ENCODE peak calls at places on chromosomes 6 and 20, in five cellular contexts. G is mesendoderm, T is IMR-90, U is mesenchymal stem cell, B is H1. X is an unnamed sample.

GRCh38 chr6:8335896-8336295 is 99.4 kb downstream of the SLC35B3 start:
- DNase-seq in G (no peak), T (no peak), U (no peak), B (no peak), X (no peak)

GRCh38 chr6:4665489-4666417 is 110.5 kb upstream of the CDYL start:
- DNase-seq in G (no peak), T (peak), U (no peak), B (no peak), X (no peak)

GRCh38 chr20:49712118-49712517 is 1.6 kb downstream of the B4GALT5 start:
- DNase-seq in G (no peak), T (no peak), U (no peak), B (no peak), X (no peak)

GRCh38 chr6:116210750-116211425 is 43.0 kb downstream of the TSPYL4 start:
- DNase-seq in G (peak), T (peak), U (no peak), B (no peak), X (no peak)

GRCh38 chr6:99330159-99330558 is 19.3 kb downstream of the FAXC start:
- DNase-seq in G (peak), T (peak), U (peak), B (no peak), X (peak)

GRCh38 chr6:121584591-121585369 is 149.3 kb downstream of the GJA1 start:
- DNase-seq in G (peak), T (peak), U (peak), B (no peak), X (no peak)

GRCh38 chr6:32838114-32838958 is at the start of gene TAP2:
- DNase-seq in G (peak), T (peak), U (peak), B (no peak), X (peak)

GRCh38 chr20:4912380-4913142 is 88.7 kb downstream of the SLC23A2 start:
- DNase-seq in G (peak), T (no peak), U (no peak), B (no peak), X (no peak)

GRCh38 chr20:11766961-11767360 is 150.7 kb upstream of the BTBD3 start:
- DNase-seq in G (peak), T (peak), U (no peak), B (peak), X (no peak)

GRCh38 chr6:115896538-115897129 is 164.1 kb downstream of the FRK start:
- DNase-seq in G (peak), T (peak), U (peak), B (no peak), X (peak)

GRCh38 chr6:37239950-37240713 is 17.4 kb upstream of the TBC1D22B start:
- DNase-seq in G (no peak), T (peak), U (peak), B (no peak), X (no peak)

GRCh38 chr20:50337521-50338466 is 147.2 kb downstream of the CEBPB start:
- DNase-seq in G (no peak), T (no peak), U (no peak), B (no peak), X (no peak)

GRCh38 chr20:44464514-44464913 is 11.2 kb upstream of the TTPAL start:
- DNase-seq in G (no peak), T (no peak), U (no peak), B (no peak), X (no peak)

GRCh38 chr20:57405236-57406016 is 14.2 kb downstream of the RBM38 start:
- DNase-seq in G (no peak), T (no peak), U (no peak), B (no peak), X (no peak)

GRCh38 chr20:49713779-49714712 is at the start of gene B4GALT5:
- DNase-seq in G (peak), T (peak), U (peak), B (peak), X (peak)

GRCh38 chr20:17857639-17858449 is 110.8 kb downstream of the SNX5 start:
- DNase-seq in G (no peak), T (no peak), U (no peak), B (no peak), X (no peak)

GRCh38 chr6:26175428-26176181 is 88.4 kb downstream of the HFE start:
- DNase-seq in G (peak), T (peak), U (peak), B (no peak), X (peak)

GRCh38 chr20:36273414-36274247 is 32.5 kb upstream of the DLGAP4 start:
- DNase-seq in G (peak), T (peak), U (peak), B (no peak), X (no peak)

GRCh38 chr6:160388922-160389321 is 40.7 kb downstream of the SLC22A3 start:
- DNase-seq in G (no peak), T (no peak), U (no peak), B (no peak), X (no peak)

GRCh38 chr6:170291271-170292110 is 613 bp upstream of the DLL1 start:
- DNase-seq in G (peak), T (no peak), U (no peak), B (peak), X (peak)

GRCh38 chr6:135520781-135521180 is 23.2 kb upstream of the AHI1 start:
- DNase-seq in G (no peak), T (peak), U (peak), B (no peak), X (no peak)

GRCh38 chr6:28825732-28826293 is 98.0 kb downstream of the TRIM27 start:
- DNase-seq in G (no peak), T (no peak), U (no peak), B (no peak), X (no peak)

GRCh38 chr6:108689279-108690161 is 128.8 kb downstream of the FOXO3 start:
- DNase-seq in G (no peak), T (peak), U (peak), B (no peak), X (no peak)

DNA sequence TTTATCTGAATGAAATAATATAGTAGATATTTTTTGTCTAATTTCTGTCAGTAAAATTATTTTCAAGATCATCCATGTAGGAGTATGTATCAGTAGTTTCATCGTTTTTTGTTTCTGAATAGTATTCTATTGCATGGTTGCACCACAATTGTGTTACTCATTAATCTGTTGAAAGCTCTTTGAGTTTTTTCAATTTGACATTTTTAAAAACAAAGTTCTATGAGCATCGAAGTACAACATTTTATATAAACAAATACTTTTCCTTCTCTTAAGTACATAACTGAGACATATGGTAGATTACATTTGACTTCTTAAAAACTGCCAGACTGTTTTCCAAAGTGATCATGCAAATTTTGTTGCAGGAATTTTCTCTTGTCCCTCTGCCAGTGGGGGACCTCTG is 1113.1 kb upstream of the CITED2 start:
- DNase-seq in G (no peak), T (no peak), U (peak), B (no peak), X (no peak)
- H2BK15ac ChIP-seq in G (no peak), T (peak), U (no peak), B (no peak), X (no peak)

GRCh38 chr6:163460307-163460782 is 45.8 kb downstream of the QKI start:
- DNase-seq in G (peak), T (peak), U (peak), B (no peak), X (no peak)
- H3K4me3 ChIP-seq in G (no peak), T (peak), U (peak), B (no peak), X (no peak)

DNA sequence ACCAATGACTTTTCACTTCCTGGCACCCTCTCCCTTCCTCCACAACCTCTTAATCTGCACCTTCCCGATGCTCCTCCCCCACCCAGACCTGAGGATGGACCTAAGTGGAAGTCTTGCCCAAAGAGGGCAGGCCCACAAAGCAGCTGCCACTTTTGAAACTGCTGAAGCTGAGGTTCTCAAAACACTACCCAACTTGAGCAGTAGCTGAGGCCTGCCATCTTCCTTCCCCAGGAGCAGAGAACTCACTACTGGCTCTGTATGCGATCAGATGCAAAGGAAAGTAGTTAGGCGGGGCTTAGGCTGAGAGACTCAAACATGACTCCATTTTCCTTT is 1.5 kb downstream of the HM13 start:
- DNase-seq in G (no peak), T (no peak), U (no peak), B (no peak), X (no peak)
- H3K9ac ChIP-seq in G (peak), T (peak), U (peak), B (no peak), X (no peak)

GRCh38 chr20:58833921-58834320 is 16.8 kb downstream of the GNAS-AS1 start:
- DNase-seq in G (no peak), T (no peak), U (peak), B (no peak), X (no peak)
- H2BK15ac ChIP-seq in G (no peak), T (no peak), U (no peak), B (no peak), X (no peak)

GRCh38 chr6:48743738-48744137 is 632.7 kb upstream of the PTCHD4 start:
- DNase-seq in G (no peak), T (peak), U (no peak), B (no peak), X (no peak)
- H3K4me3 ChIP-seq in G (no peak), T (no peak), U (no peak), B (no peak), X (no peak)

GRCh38 chr6:125791151-125791819 is 525 bp downstream of the NCOA7 start:
- DNase-seq in G (peak), T (peak), U (peak), B (no peak), X (no peak)

GRCh38 chr6:125790403-125791150 is at the start of gene NCOA7:
- DNase-seq in G (peak), T (peak), U (peak), B (no peak), X (peak)

GRCh38 chr6:125787791-125788190 is 3.0 kb upstream of the NCOA7 start:
- DNase-seq in G (no peak), T (peak), U (no peak), B (no peak), X (no peak)

GRCh38 chr6:125789576-125790402 is 971 bp upstream of the NCOA7 start:
- DNase-seq in G (peak), T (peak), U (peak), B (no peak), X (peak)

GRCh38 chr6:125789167-125789566 is 1.6 kb upstream of the NCOA7 start:
- DNase-seq in G (no peak), T (no peak), U (no peak), B (no peak), X (no peak)
- H3K9ac ChIP-seq in G (no peak), T (no peak), U (peak), B (no peak), X (no peak)

X was measured in neuronal stem cell.